ENCODE peak calls at places on chromosomes 3 and 15, in eight cellular contexts. L is kidney, G is prostate gland, P is OCI-LY7, F is thoracic aorta, J is breast epithelium, W is sigmoid colon, T is body of pancreas. A is an unnamed sample. For H3K36me3, the result is how much of the 10 kb centered on the place peaks cover.

GRCh38 chr3:135125171-135125801 is 330.2 kb downstream of the EPHB1 start:
- DNase-seq in W (no peak), G (no peak), L (no peak), J (no peak), T (no peak), F (no peak), P (peak), A (no peak)

GRCh38 chr15:34084086-34084485 is 17.6 kb downstream of the EMC7 start:
- DNase-seq in T (no peak), P (no peak), J (no peak), L (no peak), W (peak), F (no peak), G (peak), A (no peak)

GRCh38 chr3:107794664-107795443 is 272.1 kb downstream of the BBX start:
- DNase-seq in T (no peak), P (no peak), L (no peak), W (no peak), F (no peak), J (no peak), G (no peak), A (no peak)

GRCh38 chr3:150407051-150407817 is 864 bp upstream of the TSC22D2 start:
- DNase-seq in P (peak), G (no peak), J (no peak), L (no peak), F (peak), W (no peak), T (peak), A (no peak)

GRCh38 chr3:37712918-37713819 is 148.5 kb upstream of the CTDSPL start:
- DNase-seq in F (no peak), J (no peak), G (no peak), W (no peak), L (no peak), T (no peak), P (no peak), A (no peak)

GRCh38 chr15:95757171-95757570 is 573.3 kb upstream of the NR2F2 start:
- DNase-seq in L (no peak), G (no peak), T (no peak), P (no peak), F (no peak), W (no peak), J (no peak), A (no peak)

GRCh38 chr3:127457094-127457475 is 133.4 kb downstream of the TPRA1 start:
- DNase-seq in G (no peak), W (peak), L (peak), P (no peak), F (no peak), T (peak), J (peak), A (peak)

GRCh38 chr15:43915820-43916660 is 89.2 kb downstream of the WDR76 start:
- DNase-seq in L (no peak), J (no peak), T (no peak), G (no peak), W (no peak), P (no peak), F (no peak), A (no peak)

GRCh38 chr3:114033721-114034120 is 22.6 kb downstream of the CCDC191 start:
- DNase-seq in W (no peak), L (no peak), P (no peak), T (no peak), F (no peak), J (no peak), G (no peak), A (no peak)

GRCh38 chr3:20055020-20055775 is 15.0 kb downstream of the KAT2B start:
- DNase-seq in G (no peak), W (no peak), T (no peak), L (no peak), F (no peak), J (no peak), P (peak), A (no peak)
- H3K27ac ChIP-seq in G (peak), W (no peak), T (peak), L (peak), F (no peak), J (peak), P (peak), A (no peak)

GRCh38 chr3:174223042-174223441 is 636.1 kb upstream of the NAALADL2 start:
- DNase-seq in F (no peak), L (no peak), P (no peak), W (no peak), G (no peak), J (no peak), T (no peak), A (no peak)

GRCh38 chr3:174221155-174221554 is 638.0 kb upstream of the NAALADL2 start:
- DNase-seq in P (no peak), G (no peak), F (no peak), W (no peak), L (no peak), J (no peak), T (no peak), A (no peak)

GRCh38 chr3:174216948-174217718 is 642.0 kb upstream of the NAALADL2 start:
- DNase-seq in W (no peak), G (no peak), F (no peak), J (no peak), T (no peak), L (no peak), P (no peak), A (no peak)

GRCh38 chr3:174218011-174218410 is 641.1 kb upstream of the NAALADL2 start:
- DNase-seq in F (no peak), T (no peak), G (no peak), J (no peak), L (no peak), W (no peak), P (no peak), A (no peak)

DNA sequence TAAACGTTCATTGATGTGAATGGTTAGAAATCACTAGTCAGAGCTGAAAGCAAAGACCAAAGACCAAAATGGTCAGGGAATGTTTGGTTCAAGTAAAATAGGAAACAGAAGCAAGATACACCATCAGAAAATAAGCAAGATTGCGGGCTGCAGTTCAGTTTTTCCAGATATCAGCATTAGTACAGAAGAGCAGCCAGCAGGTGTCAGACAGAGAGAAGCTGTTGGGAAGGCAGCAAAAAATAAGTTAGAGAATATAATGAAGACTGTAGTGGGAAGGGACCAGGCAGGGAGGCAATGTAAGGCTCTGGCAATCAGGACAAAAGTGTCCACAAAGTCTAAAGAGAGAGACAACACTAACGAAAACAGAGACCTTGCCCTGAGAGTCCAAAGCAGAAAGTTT is 639.4 kb upstream of the NAALADL2 start:
- DNase-seq in P (no peak), T (no peak), G (no peak), L (no peak), J (no peak), F (no peak), W (no peak), A (no peak)
- TF ChIP-seq CTCF in P (no peak), T (no peak), G (no peak), L (peak), J (no peak), F (no peak), W (no peak), A (no peak)

GRCh38 chr3:122727279-122727678 is 46.6 kb downstream of the PARP14 start:
- DNase-seq in W (no peak), P (no peak), L (no peak), T (no peak), J (no peak), G (no peak), F (no peak), A (no peak)
- H3K36me3 ChIP-seq in W (under half), P (under half), L (under half), T (under half), J (under half), G (under half), F (under half), A (half or more)

DNA sequence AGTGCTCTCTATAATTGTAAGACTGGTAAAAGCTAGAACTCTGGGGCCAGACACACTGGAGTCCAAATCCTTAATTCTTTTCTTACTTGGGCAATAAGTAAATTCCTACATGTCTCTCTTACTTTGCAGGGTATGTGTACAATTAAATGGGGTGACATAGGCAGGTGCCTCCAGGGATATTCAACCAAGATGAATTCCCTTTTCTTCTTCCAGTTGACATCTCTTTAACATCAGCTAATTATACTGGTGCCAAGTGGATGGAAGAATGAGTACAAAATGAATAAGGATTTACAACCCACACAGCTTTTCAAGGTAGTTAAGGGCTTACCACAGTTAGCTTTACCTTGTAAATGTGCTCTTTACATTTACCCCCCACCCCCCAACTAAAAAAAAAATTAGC is 295.5 kb upstream of the GADL1 start:
- DNase-seq in L (no peak), F (no peak), W (no peak), T (no peak), P (no peak), J (no peak), G (no peak), A (no peak)
- H3K27ac ChIP-seq in L (no peak), F (no peak), W (no peak), T (no peak), P (no peak), J (no peak), G (no peak), A (no peak)

DNA sequence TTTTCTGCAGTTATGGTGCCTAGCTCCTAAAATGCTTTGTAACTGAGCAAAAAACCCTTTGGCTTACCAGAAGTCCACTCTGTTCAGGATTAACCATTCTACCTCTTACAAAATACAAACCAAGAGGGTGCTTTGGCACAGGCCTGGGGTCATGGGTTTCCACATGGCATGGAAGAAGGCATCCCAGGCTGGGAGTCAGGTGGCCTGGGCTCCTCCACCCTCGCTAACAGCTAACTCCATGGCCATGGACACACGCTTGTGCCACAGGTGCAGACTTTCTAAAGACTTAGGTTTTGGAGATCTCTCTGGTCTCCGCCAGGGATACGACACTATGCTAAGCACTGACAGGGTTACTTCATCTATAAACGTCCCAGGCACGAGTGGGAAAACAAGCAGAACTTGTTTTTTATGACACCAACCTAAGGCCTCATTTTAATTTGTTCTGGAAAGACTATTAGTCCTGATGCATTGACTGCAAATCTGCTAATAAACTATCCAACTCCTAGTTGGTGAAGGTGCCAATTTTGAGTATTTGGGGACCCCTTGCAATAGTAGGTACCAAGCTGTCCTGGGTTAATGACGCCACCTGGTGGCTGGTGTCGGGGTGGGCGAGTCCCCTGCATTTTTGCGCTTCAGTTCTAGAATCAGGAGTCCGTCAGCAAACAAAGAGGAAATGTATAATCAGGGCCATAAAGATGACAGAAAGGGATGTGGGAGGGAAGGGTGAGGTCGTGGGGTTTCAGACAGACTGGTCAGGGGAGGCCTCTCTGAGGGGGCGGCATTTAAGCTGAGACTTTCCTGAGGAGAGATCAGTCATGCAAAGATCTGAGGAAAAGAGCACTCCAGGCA is 10.3 kb upstream of the ALDH1A3 start:
- DNase-seq in J (no peak), T (no peak), P (peak), W (no peak), F (no peak), G (no peak), L (no peak), A (no peak)
- TF ChIP-seq CTCF in J (no peak), T (no peak), P (peak), W (no peak), F (no peak), G (peak), L (no peak), A (no peak)

DNA sequence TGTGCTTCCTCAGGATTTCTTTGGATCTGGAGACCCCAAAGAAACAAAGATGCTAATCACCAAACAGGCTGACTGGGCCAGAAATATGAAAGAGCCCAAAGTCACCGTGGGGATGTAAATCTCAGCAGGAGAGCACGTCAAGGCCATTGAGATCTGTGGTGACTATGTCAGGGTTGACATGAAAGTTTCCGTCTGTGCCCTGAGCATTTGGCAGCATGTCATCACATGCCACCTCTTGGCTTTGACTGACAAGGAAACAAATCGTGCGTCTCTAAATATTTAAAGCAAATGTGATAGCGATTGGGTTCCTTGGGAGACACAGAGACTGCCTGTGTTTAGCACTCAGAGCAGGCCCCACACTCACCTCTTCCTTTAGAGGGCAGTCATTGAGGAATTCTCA is 35.2 kb downstream of the EFCAB12 start:
- DNase-seq in T (no peak), L (no peak), J (no peak), P (no peak), F (no peak), W (no peak), G (no peak), A (no peak)
- H3K36me3 ChIP-seq in T (under half), L (under half), J (under half), P (half or more), F (under half), W (half or more), G (under half), A (under half)

GRCh38 chr3:46978381-46978780 is 1.1 kb upstream of the NBEAL2 start:
- DNase-seq in J (no peak), F (no peak), L (peak), W (no peak), P (no peak), G (no peak), T (no peak), A (no peak)
- H3K27ac ChIP-seq in J (peak), F (peak), L (no peak), W (peak), P (peak), G (peak), T (peak), A (peak)

GRCh38 chr15:71002321-71002720 is 109.7 kb downstream of the LRRC49 start:
- DNase-seq in G (no peak), P (no peak), T (no peak), W (no peak), J (no peak), L (no peak), F (no peak), A (no peak)
- TF ChIP-seq CTCF in G (no peak), P (no peak), T (no peak), W (no peak), J (no peak), L (no peak), F (no peak), A (no peak)

DNA sequence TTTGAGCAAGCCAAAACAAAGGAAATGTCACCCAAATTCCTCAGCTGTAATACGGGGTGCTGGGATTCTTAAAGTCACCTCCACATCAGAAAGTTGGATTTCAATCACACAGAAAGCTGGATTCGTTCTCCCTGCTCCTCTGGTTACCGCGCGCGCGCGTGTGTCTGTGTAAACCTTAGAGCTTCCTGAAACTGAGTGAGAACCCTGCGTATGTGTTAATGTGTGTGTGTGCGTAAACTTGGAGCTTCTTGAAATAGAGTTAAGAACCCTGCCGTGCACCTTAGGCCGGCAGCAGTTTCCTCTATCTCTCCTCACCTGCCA is 579 bp downstream of the LZTFL1 start:
- DNase-seq in J (no peak), T (no peak), W (no peak), P (peak), L (no peak), G (peak), F (no peak), A (peak)
- H3K36me3 ChIP-seq in J (under half), T (under half), W (under half), P (under half), L (under half), G (under half), F (under half), A (under half)

DNA sequence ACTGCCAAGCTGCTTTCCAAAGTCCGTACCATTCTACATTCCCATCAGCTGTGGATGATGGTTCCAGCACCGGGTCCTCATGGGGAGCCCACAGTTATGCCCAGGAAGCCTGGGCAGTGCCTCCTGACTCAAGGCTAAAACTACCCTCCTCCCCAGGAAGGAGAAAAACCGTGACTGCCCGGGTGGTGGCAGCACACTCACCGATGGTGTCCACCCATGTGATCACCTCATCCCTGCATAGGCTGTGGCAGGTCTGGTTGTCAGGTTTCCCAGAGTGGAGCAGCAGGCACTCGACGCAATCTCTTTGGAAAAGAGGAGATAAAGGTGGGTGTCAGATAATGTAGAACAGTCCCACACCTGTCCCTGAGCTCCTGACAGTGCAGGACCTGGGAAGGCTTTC is 38.6 kb downstream of the UMPS start:
- DNase-seq in L (no peak), W (no peak), P (no peak), F (no peak), J (no peak), T (peak), G (no peak), A (no peak)
- H3K27ac ChIP-seq in L (no peak), W (no peak), P (no peak), F (no peak), J (no peak), T (no peak), G (no peak), A (no peak)